ENCODE peak calls at places on chromosome 1, in six cellular contexts. L is WTC11, W is K562, O is HepG2, Q is H1, E is GM12878. N is an unnamed sample.

GRCh38 chr1:21966247-21967000 is 10.4 kb upstream of the CELA3B start:
- DNase-seq in O (peak; percentile 34), L (no peak), E (no peak), W (no peak), Q (no peak), N (no peak)

GRCh38 chr1:59292557-59292956 is 4.3 kb upstream of the FGGY start:
- DNase-seq in Q (no peak), E (peak; percentile 34), L (no peak), O (peak; percentile 84), W (peak; percentile 24), N (no peak)

GRCh38 chr1:229268505-229268904 is 2.4 kb upstream of the RAB4A start:
- DNase-seq in O (no peak), Q (no peak), L (no peak), W (no peak), E (no peak), N (no peak)

GRCh38 chr1:80054129-80054528 is 1047.6 kb upstream of the ADGRL4 start:
- DNase-seq in O (no peak), W (peak; percentile 21), L (no peak), E (no peak), Q (no peak), N (peak; percentile 10)

GRCh38 chr1:208261874-208262273 is 17.7 kb upstream of the PLXNA2 start:
- DNase-seq in Q (no peak), O (no peak), W (no peak), L (no peak), E (no peak), N (no peak)

GRCh38 chr1:171740987-171741871 is 636 bp downstream of the VAMP4 start:
- DNase-seq in O (peak; percentile 36), Q (no peak), L (no peak), W (peak; percentile 84), E (peak; percentile 30), N (no peak)

GRCh38 chr1:207205613-207206009 is 101.6 kb downstream of the C4BPA start:
- DNase-seq in O (no peak), E (no peak), W (no peak), Q (no peak), L (no peak), N (no peak)

GRCh38 chr1:178802873-178803272 is 68.0 kb downstream of the ANGPTL1 start:
- DNase-seq in W (no peak), O (peak; percentile 4), Q (no peak), E (no peak), L (no peak), N (no peak)

GRCh38 chr1:26094677-26095383 is 16.8 kb upstream of the PDIK1L start:
- DNase-seq in O (no peak), Q (peak; percentile 76), W (peak; percentile 82), L (peak; percentile 72), E (no peak), N (no peak)

GRCh38 chr1:7964476-7964875 is 3.0 kb downstream of the PARK7 start:
- DNase-seq in L (no peak), O (no peak), Q (no peak), W (no peak), E (no peak), N (no peak)

GRCh38 chr1:195851016-195851591 is 757.1 kb downstream of the KCNT2 start:
- DNase-seq in W (no peak), E (no peak), Q (no peak), L (no peak), O (no peak), N (no peak)

GRCh38 chr1:154151311-154151710 is 3.6 kb downstream of the NUP210L start:
- DNase-seq in E (no peak), Q (no peak), L (no peak), O (no peak), W (no peak), N (no peak)

GRCh38 chr1:47875831-47876586 is 121.2 kb downstream of the TRABD2B start:
- DNase-seq in L (no peak), O (peak; percentile 87), E (peak; percentile 2), W (no peak), Q (no peak), N (no peak)

GRCh38 chr1:85815906-85816305 is 107.7 kb upstream of the ZNHIT6 start:
- DNase-seq in W (no peak), E (no peak), O (no peak), L (no peak), Q (no peak), N (no peak)

GRCh38 chr1:156115514-156116374 is 1.2 kb downstream of the LMNA start:
- DNase-seq in L (peak; percentile 59), E (no peak), Q (no peak), O (peak; percentile 41), W (peak; percentile 58), N (no peak)

GRCh38 chr1:29698033-29698432 is 461.7 kb downstream of the PTPRU start:
- DNase-seq in W (peak; percentile 69), O (peak; percentile 10), L (peak; percentile 70), Q (peak; percentile 77), E (no peak), N (peak; percentile 57)
- TF ChIP-seq CTCF in W (peak; percentile 68), O (peak; percentile 33), L (peak; percentile 52), Q (peak; percentile 88), E (peak; percentile 31), N (peak; percentile 84)

DNA sequence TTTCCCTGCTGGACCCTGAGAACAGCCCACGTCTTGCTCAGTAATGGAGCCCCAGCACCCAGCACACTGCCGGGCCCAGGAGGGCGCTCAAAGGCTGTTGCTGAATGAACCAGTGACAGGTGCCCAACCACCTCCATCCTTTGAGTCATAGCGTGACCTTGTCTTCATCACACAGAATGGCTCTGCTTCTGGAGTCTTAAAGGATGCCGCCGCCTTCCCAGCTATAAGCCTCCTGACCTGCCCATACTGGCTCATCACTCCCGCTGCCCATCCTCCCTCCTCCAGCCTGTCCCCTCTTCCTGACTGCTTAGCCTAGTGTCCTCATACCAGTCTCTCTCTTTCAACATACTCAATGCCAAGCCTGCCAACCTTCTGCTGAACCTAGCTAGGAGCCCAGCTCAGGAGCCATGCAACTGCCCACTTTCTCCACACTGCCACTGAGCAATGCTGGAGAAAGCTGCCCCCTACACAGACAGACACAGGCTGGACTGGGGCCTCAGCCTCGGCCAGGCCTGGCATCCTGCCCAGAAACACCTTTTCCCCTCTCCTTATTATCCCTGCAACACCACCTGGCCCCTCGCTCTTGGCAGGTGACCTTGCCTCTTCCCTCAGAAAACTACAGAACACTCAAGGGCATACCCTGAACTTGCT is 14.1 kb downstream of the TTC39A start:
- DNase-seq in W (no peak), O (no peak), L (no peak), E (no peak), Q (no peak), N (no peak)
- TF ChIP-seq ATF3 in W (no peak), O (no peak), L (no peak), E (no peak), Q (no peak), N (no peak)

GRCh38 chr1:1237874-1238701 is 6.1 kb downstream of the B3GALT6 start:
- DNase-seq in W (no peak), L (no peak), E (no peak), Q (no peak), O (peak; percentile 84), N (peak; percentile 38)
- TF ChIP-seq CTCF in W (no peak), L (no peak), E (no peak), Q (no peak), O (peak; percentile 45), N (no peak)

GRCh38 chr1:12552111-12552888 is 65.7 kb downstream of the DHRS3 start:
- DNase-seq in Q (no peak), E (no peak), L (no peak), O (no peak), W (peak; percentile 63), N (no peak)

GRCh38 chr1:12551584-12551983 is 66.4 kb downstream of the DHRS3 start:
- DNase-seq in O (no peak), L (no peak), E (no peak), W (no peak), Q (no peak), N (no peak)

GRCh38 chr1:12554521-12555305 is 63.3 kb downstream of the DHRS3 start:
- DNase-seq in O (no peak), E (no peak), Q (no peak), L (no peak), W (no peak), N (no peak)

GRCh38 chr1:12553963-12554362 is 64.0 kb downstream of the DHRS3 start:
- DNase-seq in O (peak; percentile 64), Q (no peak), L (no peak), W (peak; percentile 70), E (no peak), N (peak; percentile 48)

GRCh38 chr1:12552951-12553921 is 64.8 kb downstream of the DHRS3 start:
- DNase-seq in E (no peak), W (no peak), O (peak; percentile 36), Q (no peak), L (no peak), N (no peak)
- TF ChIP-seq ATF3 in E (no peak), W (no peak), O (no peak), Q (no peak), L (no peak), N (no peak)

GRCh38 chr1:210315529-210315928 is 13.2 kb upstream of the HHAT start:
- DNase-seq in O (no peak), L (no peak), Q (no peak), E (no peak), W (no peak), N (no peak)
- TF ChIP-seq CTCF in O (no peak), L (no peak), Q (no peak), E (no peak), W (no peak), N (no peak)

N was measured in HCT116.